ENCODE peak calls at places on chromosome 4, in five cellular contexts. Q is A549, D is psoas muscle, C is colonic mucosa, J is adrenal gland. L is an unnamed sample.

GRCh38 chr4:69934150-69934549 is 3.3 kb downstream of the CSN1S1 start:
- DNase-seq in C (no peak), J (no peak), D (no peak), Q (no peak), L (no peak)

GRCh38 chr4:157674699-157675098 is 454.2 kb downstream of the GRIA2 start:
- DNase-seq in J (no peak), C (no peak), D (no peak), Q (no peak), L (no peak)

GRCh38 chr4:100362363-100362762 is 155.5 kb downstream of the EMCN start:
- DNase-seq in D (no peak), Q (no peak), J (no peak), C (no peak), L (no peak)

GRCh38 chr4:80016506-80016905 is 56.5 kb downstream of the ANTXR2 start:
- DNase-seq in C (no peak), J (no peak), Q (no peak), D (no peak), L (no peak)

GRCh38 chr4:119672938-119673337 is 44.3 kb upstream of the PDE5A start:
- DNase-seq in J (no peak), Q (no peak), C (no peak), D (no peak), L (no peak)

GRCh38 chr4:106691749-106692148 is 323.2 kb upstream of the GIMD1 start:
- DNase-seq in Q (no peak), D (no peak), J (no peak), C (no peak), L (peak)

GRCh38 chr4:169603312-169603711 is 9.1 kb downstream of the NEK1 start:
- DNase-seq in J (no peak), C (no peak), D (no peak), Q (no peak), L (no peak)

GRCh38 chr4:175951794-175952193 is 113.8 kb upstream of the WDR17 start:
- DNase-seq in J (no peak), C (no peak), D (no peak), Q (peak), L (no peak)

GRCh38 chr4:180028682-180029081 is 2214.5 kb upstream of the TENM3 start:
- DNase-seq in Q (peak), D (peak), C (peak), J (peak), L (peak)

GRCh38 chr4:29014555-29014954 is 1705.6 kb upstream of the PCDH7 start:
- DNase-seq in Q (no peak), D (no peak), J (no peak), C (no peak), L (no peak)

GRCh38 chr4:26081795-26082498 is 167.9 kb downstream of the SMIM20 start:
- DNase-seq in D (no peak), J (no peak), C (no peak), Q (peak), L (peak)
- H3K27ac ChIP-seq in D (no peak), J (no peak), C (no peak), Q (no peak), L (no peak)

GRCh38 chr4:16229604-16230003 is 3.3 kb upstream of the TAPT1 start:
- DNase-seq in D (no peak), C (no peak), J (no peak), Q (no peak), L (no peak)

GRCh38 chr4:16227462-16227868 is 1.2 kb upstream of the TAPT1 start:
- DNase-seq in C (peak), D (peak), Q (peak), J (peak), L (peak)

GRCh38 chr4:16230308-16230707 is 4.0 kb upstream of the TAPT1 start:
- DNase-seq in J (no peak), D (no peak), C (no peak), Q (no peak), L (no peak)

GRCh38 chr4:16233569-16234177 is 7.4 kb upstream of the TAPT1 start:
- DNase-seq in D (no peak), C (no peak), Q (no peak), J (no peak), L (no peak)

GRCh38 chr4:16231570-16232252 is 5.4 kb upstream of the TAPT1 start:
- DNase-seq in J (no peak), D (no peak), Q (no peak), C (no peak), L (peak)
- H3K27ac ChIP-seq in J (peak), D (no peak), Q (peak), C (no peak), L (peak)

GRCh38 chr4:40201898-40202297 is 5.1 kb downstream of the RHOH start:
- DNase-seq in C (no peak), Q (no peak), J (no peak), D (no peak), L (no peak)

GRCh38 chr4:40200881-40201797 is 4.3 kb downstream of the RHOH start:
- DNase-seq in Q (peak), J (no peak), D (no peak), C (no peak), L (no peak)

GRCh38 chr4:40197879-40198689 is 1.3 kb downstream of the RHOH start:
- DNase-seq in C (no peak), J (no peak), D (no peak), Q (no peak), L (peak)

GRCh38 chr4:40199179-40199670 is 2.4 kb downstream of the RHOH start:
- DNase-seq in J (no peak), C (no peak), D (no peak), Q (no peak), L (no peak)

DNA sequence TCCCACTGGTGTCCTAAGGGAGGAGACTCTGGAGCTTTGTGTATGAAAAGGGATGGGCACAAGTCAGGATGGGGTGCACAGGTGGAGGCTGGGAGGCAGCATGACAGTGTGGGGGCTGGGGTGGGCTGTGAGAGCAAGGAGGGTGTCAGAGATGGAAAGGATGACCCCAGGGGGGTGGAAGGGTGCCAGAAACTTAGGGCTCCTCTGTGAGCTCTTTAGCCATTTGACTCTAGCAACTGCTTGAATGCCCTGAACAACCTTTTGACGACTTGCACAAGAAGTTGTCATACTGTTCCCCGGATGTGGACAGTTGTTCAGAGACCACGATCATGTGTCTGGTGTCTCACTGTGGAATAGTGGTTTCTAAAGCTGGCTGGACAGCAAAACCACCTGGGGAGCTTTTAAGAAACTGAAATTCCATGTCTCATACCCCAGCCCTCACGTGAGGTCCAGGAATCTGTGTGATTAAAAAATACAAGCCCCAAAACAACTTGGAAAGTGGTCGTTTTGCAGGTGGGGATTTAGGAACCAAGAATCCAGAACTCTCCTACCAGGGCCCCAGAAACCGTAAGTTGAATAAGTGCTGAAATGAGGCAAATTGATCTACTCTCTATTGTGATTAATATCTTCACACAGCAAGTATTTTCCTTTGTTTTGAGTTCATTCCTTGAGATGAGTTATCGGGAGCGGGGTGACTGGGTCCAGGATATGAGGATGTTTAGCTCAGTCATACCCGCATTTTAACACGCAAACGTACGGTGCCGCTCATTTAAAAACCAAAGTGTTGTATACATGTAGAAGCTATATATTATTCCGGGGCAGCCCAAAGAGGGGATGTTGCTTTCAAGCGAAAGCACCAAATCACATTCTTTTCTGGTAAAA is 3.4 kb downstream of the RHOH start:
- DNase-seq in D (no peak), Q (no peak), C (no peak), J (no peak), L (peak)
- H3K27ac ChIP-seq in D (no peak), Q (peak), C (peak), J (no peak), L (peak)

DNA sequence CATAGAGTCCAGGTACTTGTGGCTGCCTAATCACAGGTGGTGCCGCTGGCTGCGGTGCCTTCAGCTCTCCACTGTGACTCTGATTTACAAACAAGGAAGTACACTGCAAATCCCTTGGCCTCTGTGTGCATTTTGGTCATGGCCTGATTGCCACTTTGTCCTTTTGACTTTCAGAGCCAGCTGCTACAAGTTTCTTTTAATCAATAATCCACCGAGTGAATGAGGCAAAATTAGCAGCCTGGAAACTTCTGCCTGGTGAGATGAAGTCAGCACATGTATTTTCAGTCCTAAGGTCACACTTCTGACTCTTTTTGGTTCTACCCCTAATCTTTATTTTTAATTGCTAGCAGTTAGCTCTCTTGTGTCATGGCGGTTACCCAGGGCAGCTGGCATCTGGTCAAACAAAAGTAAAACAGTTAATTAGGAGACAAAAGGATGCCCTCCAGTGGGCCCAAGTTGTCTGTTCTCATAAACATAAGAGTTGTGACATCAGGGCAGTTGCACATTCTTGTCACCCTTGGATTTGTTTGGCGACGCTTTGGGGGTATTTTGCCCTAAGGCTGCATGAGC is 62.3 kb upstream of the LNX1 start:
- DNase-seq in C (peak), Q (peak), J (peak), D (no peak), L (no peak)
- H3K27ac ChIP-seq in C (peak), Q (no peak), J (no peak), D (no peak), L (no peak)

GRCh38 chr4:153160856-153161598 is 43.2 kb upstream of the TRIM2 start:
- DNase-seq in D (no peak), Q (no peak), C (no peak), J (no peak), L (peak)
- H3K27ac ChIP-seq in D (no peak), Q (no peak), C (no peak), J (no peak), L (no peak)

GRCh38 chr4:122152699-122153328 is 683 bp downstream of the BLTP1 start:
- DNase-seq in J (peak), D (peak), C (peak), Q (peak), L (peak)
- H3K27ac ChIP-seq in J (peak), D (peak), C (peak), Q (peak), L (peak)

DNA sequence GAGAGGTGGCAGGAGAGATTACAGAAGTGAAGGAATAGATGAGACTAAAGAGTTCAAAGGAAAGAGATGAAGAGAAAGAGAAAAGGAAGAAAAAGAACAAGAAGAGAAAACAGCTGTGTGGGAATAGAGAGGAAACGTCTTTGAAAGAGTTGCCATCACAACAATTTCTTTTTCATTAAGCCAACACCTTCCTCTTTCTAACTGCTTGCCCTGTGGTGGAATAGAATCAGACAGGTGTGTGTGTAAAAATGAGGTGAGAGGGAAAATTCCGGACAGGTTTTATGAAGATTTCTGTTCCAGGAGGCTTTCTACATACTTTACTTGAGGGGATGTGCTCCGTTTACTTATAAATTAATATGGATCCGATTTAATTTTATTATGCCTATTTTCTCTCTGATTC is 28.8 kb downstream of the DTHD1 start:
- DNase-seq in Q (no peak), C (no peak), D (no peak), J (no peak), L (no peak)
- H3K27ac ChIP-seq in Q (no peak), C (no peak), D (no peak), J (no peak), L (no peak)

GRCh38 chr4:123744664-123745290 is 348.2 kb downstream of the SPRY1 start:
- DNase-seq in Q (no peak), D (peak), J (peak), C (no peak), L (peak)
- H3K27ac ChIP-seq in Q (no peak), D (peak), J (no peak), C (no peak), L (peak)

GRCh38 chr4:94532016-94532789 is 80.5 kb downstream of the PDLIM5 start:
- DNase-seq in J (peak), Q (peak), C (peak), D (peak), L (peak)

GRCh38 chr4:94536049-94536448 is 84.3 kb downstream of the PDLIM5 start:
- DNase-seq in D (no peak), C (no peak), Q (no peak), J (no peak), L (no peak)

GRCh38 chr4:94533405-94534223 is 81.9 kb downstream of the PDLIM5 start:
- DNase-seq in C (no peak), Q (no peak), J (no peak), D (no peak), L (no peak)

GRCh38 chr4:94536649-94537464 is 85.1 kb downstream of the PDLIM5 start:
- DNase-seq in Q (no peak), J (no peak), D (no peak), C (no peak), L (no peak)

DNA sequence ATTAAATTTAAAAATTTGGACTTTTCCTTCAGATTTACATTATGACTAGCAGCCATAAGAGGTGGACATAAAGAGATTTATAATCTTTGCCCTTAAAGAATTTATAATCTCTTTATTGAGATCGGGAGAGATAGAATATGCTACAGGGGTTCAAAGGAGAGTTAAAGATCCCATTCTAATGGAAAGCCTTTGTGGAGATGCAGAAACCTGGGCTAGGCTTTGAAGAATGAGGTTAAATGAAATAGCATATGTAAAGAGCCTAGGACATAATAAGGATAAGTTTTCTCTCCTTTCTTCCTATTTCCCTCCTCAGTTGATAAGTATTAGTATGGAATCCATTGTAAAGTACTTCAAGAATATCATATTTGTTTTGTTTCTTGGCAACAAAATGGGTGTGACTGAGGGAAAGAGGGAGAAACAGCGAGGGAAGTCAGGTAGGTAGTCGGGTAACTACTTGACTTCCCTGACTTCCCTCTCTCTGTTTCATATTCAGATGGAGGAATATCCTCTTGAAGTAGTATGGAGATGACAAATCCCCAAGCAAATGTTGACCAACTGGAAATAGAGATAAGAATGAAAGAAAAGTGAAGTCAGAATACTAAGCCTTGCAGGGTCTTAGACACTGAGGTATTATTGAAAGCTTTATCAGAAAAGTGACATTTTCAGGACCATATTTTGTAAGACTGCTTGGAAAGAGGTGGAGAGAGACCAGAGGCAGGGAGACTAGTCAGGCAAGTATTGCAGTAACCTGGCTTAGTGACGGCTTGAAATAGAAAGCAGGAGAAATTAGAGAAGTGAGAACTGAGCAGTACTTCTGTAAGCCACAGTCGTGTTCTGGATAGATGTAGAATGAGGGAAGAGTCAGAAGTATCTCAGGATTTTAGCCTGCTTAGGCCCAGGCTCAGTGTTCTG is 82.9 kb downstream of the PDLIM5 start:
- DNase-seq in Q (no peak), D (no peak), J (no peak), C (no peak), L (no peak)
- H3K27ac ChIP-seq in Q (peak), D (peak), J (no peak), C (no peak), L (no peak)

DNA sequence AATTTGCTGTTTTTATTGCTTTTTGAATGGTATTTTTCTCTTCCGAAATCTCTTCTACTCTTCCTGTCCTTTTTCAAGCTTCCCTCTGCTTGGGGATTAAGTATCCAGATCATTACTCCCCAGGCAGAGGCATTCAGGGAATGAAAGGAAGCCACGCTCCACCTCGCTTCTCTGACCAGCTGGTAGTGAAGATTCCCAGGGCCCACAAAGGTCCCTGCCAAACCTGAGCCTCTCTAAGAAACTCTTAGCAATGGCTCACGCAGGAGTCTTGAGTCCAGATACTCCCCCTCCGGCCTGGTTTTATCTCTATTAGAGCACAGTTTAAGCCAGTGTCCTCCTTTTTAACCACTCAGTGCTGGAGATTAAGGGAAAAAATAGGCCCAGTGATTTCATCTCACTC is 51.4 kb upstream of the SOD3 start:
- DNase-seq in D (no peak), Q (no peak), J (no peak), C (no peak), L (no peak)
- H3K27ac ChIP-seq in D (peak), Q (no peak), J (no peak), C (no peak), L (no peak)

L was measured in A673.